ENCODE peak calls at places on chromosomes 1 and 21, in nine cellular contexts. F is CD4-positive, alpha-beta T cell; O is B cell; W is activated naive CD4-positive, alpha-beta T cell treated with Interleukin-2 at 50 U/mL for 16 hours; C is HFFc6; N is T follicular helper cell; B is heart left ventricle; U is hepatic stellate cell; T is stimulated activated CD8-positive, alpha-beta memory T cell treated with anti-CD3 and anti-CD28 coated beads, Interleukin-4, amount 100 ng/mL, for 48 hours. G is an unnamed sample.

GRCh38 chr1:8728464-8728863 is 89.0 kb downstream of the RERE start:
- DNase-seq in F (no peak), O (no peak), W (no peak), C (no peak), N (no peak), B (no peak), U (no peak), T (no peak), G (no peak)

GRCh38 chr21:45326834-45327457 is 39.3 kb upstream of the POFUT2 start:
- DNase-seq in F (no peak), O (no peak), W (no peak), C (no peak), N (no peak), B (no peak), U (no peak), T (no peak), G (no peak)

GRCh38 chr1:183872406-183872805 is 67.5 kb downstream of the RGL1 start:
- DNase-seq in F (no peak), O (no peak), W (no peak), C (no peak), N (no peak), B (no peak), U (no peak), T (no peak), G (peak)

GRCh38 chr1:182740120-182740519 is 49.5 kb upstream of the NPL start:
- DNase-seq in F (no peak), O (no peak), W (no peak), C (no peak), N (no peak), B (no peak), U (no peak), T (no peak), G (no peak)

GRCh38 chr1:151611288-151611790 is 511 bp upstream of the SNX27 start:
- DNase-seq in F (no peak), O (no peak), W (no peak), C (peak), N (no peak), B (no peak), U (no peak), T (no peak), G (peak)

GRCh38 chr1:243493156-243494129 is 237.6 kb downstream of the SDCCAG8 start:
- DNase-seq in F (no peak), O (no peak), W (no peak), C (no peak), N (no peak), B (no peak), U (no peak), T (no peak), G (peak)

GRCh38 chr1:21926814-21927530 is 10.1 kb downstream of the HSPG2 start:
- DNase-seq in F (no peak), O (no peak), W (no peak), C (peak), N (no peak), B (peak), U (peak), T (no peak), G (peak)

GRCh38 chr1:63893976-63894375 is 120.2 kb downstream of the ROR1 start:
- DNase-seq in F (no peak), O (no peak), W (no peak), C (no peak), N (no peak), B (no peak), U (no peak), T (no peak), G (no peak)

GRCh38 chr21:46062471-46063211 is 35.3 kb upstream of the COL6A2 start:
- DNase-seq in F (no peak), O (no peak), W (no peak), C (no peak), N (no peak), B (no peak), U (no peak), T (no peak), G (no peak)

GRCh38 chr21:33855190-33855589 is 60.4 kb downstream of the ATP5PO start:
- DNase-seq in F (no peak), O (no peak), W (no peak), C (no peak), N (no peak), B (no peak), U (no peak), T (no peak), G (no peak)